ENCODE peak calls at places on chromosome 5, in four cellular contexts. M is A549, V is sigmoid colon, S is H1. Q is an unnamed sample.

GRCh38 chr5:95901676-95902646 is 59.7 kb downstream of the ELL2 start:
- DNase-seq in V (no peak), M (peak; percentile 58), S (no peak), Q (no peak)

GRCh38 chr5:24053731-24054130 is 546.3 kb downstream of the PRDM9 start:
- DNase-seq in M (no peak), V (no peak), S (no peak), Q (no peak)

GRCh38 chr5:54515634-54516033 is 1.9 kb upstream of the SNX18 start:
- DNase-seq in S (no peak), M (no peak), V (no peak), Q (no peak)

GRCh38 chr5:180296778-180297177 is 4.9 kb upstream of the MAPK9 start:
- DNase-seq in V (no peak), S (no peak), M (peak; percentile 35), Q (no peak)

GRCh38 chr5:11797132-11797531 is 107.1 kb downstream of the CTNND2 start:
- DNase-seq in V (no peak), S (no peak), M (no peak), Q (no peak)

GRCh38 chr5:176714067-176714466 is 66.8 kb downstream of the TSPAN17 start:
- DNase-seq in S (no peak), M (no peak), V (no peak), Q (no peak)

GRCh38 chr5:56475689-56476486 is 242.8 kb upstream of the ANKRD55 start:
- DNase-seq in M (no peak), S (no peak), V (no peak), Q (no peak)

GRCh38 chr5:149936700-149937091 is 7.9 kb downstream of the PDE6A start:
- DNase-seq in V (no peak), S (no peak), M (no peak), Q (no peak)

GRCh38 chr5:132215329-132215728 is 12.3 kb downstream of the P4HA2 start:
- DNase-seq in M (peak; percentile 48), S (no peak), V (peak; percentile 99), Q (peak; percentile 93)

GRCh38 chr5:116766470-116766947 is 191.9 kb upstream of the SEMA6A start:
- DNase-seq in S (no peak), V (peak; percentile 77), M (peak; percentile 67), Q (peak; percentile 54)

GRCh38 chr5:6585168-6585567 is 47.7 kb downstream of the NSUN2 start:
- DNase-seq in V (no peak), S (no peak), M (no peak), Q (no peak)

GRCh38 chr5:175491223-175491622 is 12.9 kb downstream of the SFXN1 start:
- DNase-seq in S (no peak), M (no peak), V (no peak), Q (no peak)

GRCh38 chr5:132322266-132322665 is 28.1 kb downstream of the SLC22A4 start:
- DNase-seq in V (no peak), M (no peak), S (peak; percentile 69), Q (no peak)

GRCh38 chr5:95631991-95632675 is 12.2 kb downstream of the GPR150 start:
- DNase-seq in S (no peak), V (no peak), M (peak; percentile 27), Q (no peak)

GRCh38 chr5:66436721-66437120 is 159.5 kb upstream of the MAST4 start:
- DNase-seq in S (no peak), M (peak; percentile 34), V (no peak), Q (no peak)

GRCh38 chr5:102582706-102583105 is 83.9 kb upstream of the SLCO6A1 start:
- DNase-seq in V (no peak), S (no peak), M (no peak), Q (no peak)

GRCh38 chr5:2602451-2603045 is 148.9 kb downstream of the IRX2 start:
- DNase-seq in M (no peak), S (no peak), V (no peak), Q (no peak)

GRCh38 chr5:109939109-109939682 is 249.5 kb downstream of the MAN2A1 start:
- DNase-seq in S (no peak), M (no peak), V (no peak), Q (no peak)

GRCh38 chr5:16544607-16545374 is 72.0 kb downstream of the RETREG1 start:
- DNase-seq in V (no peak), S (no peak), M (no peak), Q (no peak)

GRCh38 chr5:106759581-106759980 is 911.2 kb downstream of the EFNA5 start:
- DNase-seq in S (no peak), V (no peak), M (peak; percentile 11), Q (no peak)

GRCh38 chr5:651296-652022 is 39.3 kb downstream of the CEP72 start:
- DNase-seq in M (no peak), S (peak; percentile 16), V (peak; percentile 28), Q (no peak)

GRCh38 chr5:9519537-9519936 is 26.3 kb downstream of the SEMA5A start:
- DNase-seq in V (no peak), S (no peak), M (no peak), Q (no peak)

GRCh38 chr5:125357660-125358059 is 611.2 kb upstream of the ZNF608 start:
- DNase-seq in M (no peak), S (no peak), V (no peak), Q (no peak)

GRCh38 chr5:120447706-120448239 is 16.3 kb upstream of the PRR16 start:
- DNase-seq in S (no peak), V (no peak), M (no peak), Q (no peak)

GRCh38 chr5:5752844-5753243 is 330.4 kb downstream of the ICE1 start:
- DNase-seq in M (no peak), S (no peak), V (no peak), Q (no peak)

GRCh38 chr5:143968071-143968878 is 156.3 kb downstream of the HMHB1 start:
- DNase-seq in V (no peak), M (peak; percentile 75), S (no peak), Q (no peak)

GRCh38 chr5:73115399-73116051 is 4.8 kb upstream of the TMEM171 start:
- DNase-seq in S (no peak), M (peak; percentile 25), V (no peak), Q (no peak)

GRCh38 chr5:119270955-119271757 is 84.7 kb upstream of the TNFAIP8 start:
- DNase-seq in S (no peak), M (no peak), V (no peak), Q (no peak)

GRCh38 chr5:119274024-119274766 is 81.6 kb upstream of the TNFAIP8 start:
- DNase-seq in S (no peak), V (no peak), M (peak; percentile 55), Q (no peak)

GRCh38 chr5:119270121-119270565 is 85.7 kb upstream of the TNFAIP8 start:
- DNase-seq in M (no peak), V (no peak), S (no peak), Q (no peak)

GRCh38 chr5:119273391-119273839 is 82.4 kb upstream of the TNFAIP8 start:
- DNase-seq in M (no peak), S (no peak), V (no peak), Q (no peak)

DNA sequence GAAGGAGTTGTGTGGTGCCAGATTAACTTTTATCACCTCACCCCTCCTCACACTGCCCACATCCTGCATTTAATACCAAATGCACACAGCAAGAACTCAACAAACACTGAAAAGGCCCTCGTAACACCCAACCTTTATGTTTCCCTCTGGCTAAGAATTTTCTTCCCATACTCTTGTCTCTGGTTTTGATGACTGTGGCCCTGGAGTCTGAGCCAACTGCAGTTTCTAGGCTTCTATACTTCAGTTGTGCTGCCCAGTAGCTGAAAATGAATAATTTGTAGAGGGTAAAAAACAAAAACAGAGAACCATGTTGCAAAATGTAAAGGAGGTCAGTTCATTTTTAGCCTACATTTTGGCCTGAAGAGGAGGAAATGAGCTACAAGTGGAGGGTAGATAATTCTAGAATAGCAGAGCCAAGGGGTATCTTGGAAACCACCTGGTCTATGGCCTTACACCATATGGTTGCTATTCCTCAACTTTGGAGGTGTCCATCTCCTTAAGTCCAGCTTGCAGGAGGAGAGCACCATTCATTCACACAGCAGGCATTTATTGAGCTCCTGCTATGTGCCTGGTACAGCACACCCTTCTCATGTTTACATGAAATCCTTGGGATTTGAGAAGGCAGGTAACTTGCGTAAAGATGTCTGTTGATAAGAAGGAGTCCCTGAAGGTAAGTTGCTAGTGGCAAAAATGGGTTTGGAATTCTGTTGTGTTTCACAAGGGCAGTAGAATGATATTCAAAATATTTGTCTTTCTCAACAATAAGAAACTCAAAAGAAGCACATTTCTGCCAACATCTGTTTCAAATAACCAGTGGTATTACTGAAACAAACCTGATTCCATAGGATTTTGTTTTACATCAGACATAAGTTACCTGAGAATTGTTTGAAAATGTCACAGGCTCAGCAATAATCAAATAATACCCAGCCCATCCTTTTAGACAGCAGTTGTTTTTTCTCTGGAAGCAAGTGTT is 83.8 kb upstream of the TNFAIP8 start:
- DNase-seq in V (no peak), M (no peak), S (no peak), Q (no peak)
- TF ChIP-seq EP300 in V (no peak), M (no peak), S (no peak), Q (no peak)

GRCh38 chr5:60977956-60978737 is 33.1 kb downstream of the NDUFAF2 start:
- DNase-seq in S (no peak), M (no peak), V (no peak), Q (no peak)

DNA sequence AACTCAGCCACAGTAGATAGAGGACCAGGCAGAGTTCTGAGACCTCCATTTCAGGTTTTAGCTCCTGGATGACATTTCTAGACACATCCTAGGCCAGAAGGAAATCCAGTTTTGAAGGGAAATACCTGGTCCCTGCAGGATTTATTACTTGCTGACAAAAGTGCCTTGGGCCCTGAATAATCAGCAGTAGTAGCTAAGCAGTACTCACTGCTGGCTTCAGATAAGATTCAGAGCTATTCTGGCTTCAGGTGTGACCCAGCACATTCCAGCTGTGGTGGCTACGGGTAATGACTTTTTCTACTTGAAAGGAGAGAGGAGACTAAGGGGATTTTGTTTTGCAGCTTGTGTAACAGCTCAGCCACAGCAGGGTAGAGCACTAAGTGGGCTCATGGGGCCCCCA is 34.0 kb downstream of the NDUFAF2 start:
- DNase-seq in S (no peak), V (no peak), M (no peak), Q (no peak)
- TF ChIP-seq EP300 in S (no peak), V (no peak), M (no peak), Q (no peak)

DNA sequence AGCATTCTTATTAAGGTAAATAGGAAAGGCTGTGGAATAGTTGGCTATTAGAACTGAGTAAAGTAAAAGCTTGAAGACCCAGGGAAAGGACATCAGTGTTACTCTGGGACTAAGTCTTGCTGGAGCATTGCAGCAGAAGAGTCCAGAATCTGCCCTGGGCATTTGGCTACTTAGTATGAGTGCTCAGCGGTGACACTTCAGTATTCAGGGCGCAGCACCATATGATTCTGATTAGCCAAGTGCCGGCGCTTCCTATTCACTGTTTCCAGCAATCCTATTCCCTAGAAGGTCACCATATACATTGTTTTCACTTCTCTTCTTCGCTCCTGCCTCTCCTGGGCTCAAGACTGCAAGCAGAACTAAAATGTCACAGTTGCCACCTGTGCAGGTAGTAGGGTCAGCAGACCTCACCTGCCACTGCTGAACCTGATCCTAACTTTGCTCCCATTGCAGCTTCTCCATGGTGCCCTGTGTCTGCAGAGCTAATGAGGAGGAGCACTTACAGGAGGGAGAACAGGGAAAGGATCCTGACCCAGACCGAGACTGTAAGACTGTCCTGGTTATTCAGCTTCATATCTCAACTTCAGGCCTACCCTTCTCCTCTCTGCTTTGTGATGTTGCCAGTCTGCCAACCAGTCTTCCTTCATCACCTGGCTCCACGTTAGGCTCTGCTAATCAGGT is 313.6 kb upstream of the PIK3R1 start:
- DNase-seq in S (no peak), V (no peak), M (no peak), Q (no peak)
- TF ChIP-seq EP300 in S (no peak), V (no peak), M (no peak), Q (no peak)

GRCh38 chr5:107933326-107933725 is 262.6 kb upstream of the EFNA5 start:
- DNase-seq in M (no peak), V (no peak), S (no peak), Q (no peak)

GRCh38 chr5:107936532-107936931 is 265.8 kb upstream of the EFNA5 start:
- DNase-seq in V (no peak), M (no peak), S (no peak), Q (no peak)

GRCh38 chr5:107937710-107938355 is 267.1 kb upstream of the EFNA5 start:
- DNase-seq in M (no peak), S (no peak), V (no peak), Q (no peak)

GRCh38 chr5:107937198-107937597 is 266.5 kb upstream of the EFNA5 start:
- DNase-seq in V (no peak), S (no peak), M (no peak), Q (no peak)

GRCh38 chr5:107935641-107936040 is 264.9 kb upstream of the EFNA5 start:
- DNase-seq in S (no peak), M (no peak), V (no peak), Q (no peak)
- TF ChIP-seq EP300 in S (no peak), M (no peak), V (no peak), Q (no peak)